ENCODE peak calls at places on chromosomes 12 and 14, in five cellular contexts. Y is lower leg skin; L is IMR-90; W is CD8-positive, alpha-beta T cell; E is GM13976. F is an unnamed sample.

GRCh38 chr12:84738481-84738972 is 174.1 kb downstream of the SLC6A15 start:
- DNase-seq in L (peak), W (no peak), E (no peak), Y (no peak), F (no peak)

GRCh38 chr12:105083551-105084105 is 630 bp downstream of the ALDH1L2 start:
- DNase-seq in Y (peak), E (peak), W (no peak), L (peak), F (no peak)

GRCh38 chr12:117151195-117152031 is 38.9 kb downstream of the FBXO21 start:
- DNase-seq in L (peak), Y (peak), W (no peak), E (no peak), F (peak)

GRCh38 chr14:21069388-21070082 is 569 bp upstream of the ARHGEF40 start:
- DNase-seq in W (no peak), E (peak), Y (peak), L (peak), F (no peak)

GRCh38 chr12:45909041-45909713 is 81.2 kb downstream of the SCAF11 start:
- DNase-seq in L (peak), W (no peak), E (no peak), Y (no peak), F (no peak)

GRCh38 chr12:133081408-133081806 is 684 bp downstream of the ZNF140 start:
- DNase-seq in Y (no peak), E (no peak), W (no peak), L (no peak), F (no peak)

GRCh38 chr12:75705749-75706719 is 194.6 kb upstream of the KRR1 start:
- DNase-seq in W (no peak), E (no peak), Y (no peak), L (peak), F (no peak)

GRCh38 chr12:71848212-71848611 is 8.7 kb downstream of the TBC1D15 start:
- DNase-seq in E (no peak), Y (no peak), L (no peak), W (no peak), F (no peak)

GRCh38 chr12:57759360-57759980 is 4.6 kb downstream of the MARCHF9 start:
- DNase-seq in Y (no peak), W (no peak), E (no peak), L (no peak), F (no peak)

GRCh38 chr12:15855646-15856045 is 26.5 kb upstream of the STRAP start:
- DNase-seq in E (no peak), W (no peak), L (peak), Y (no peak), F (no peak)

GRCh38 chr12:65818454-65819382 is 5.6 kb upstream of the HMGA2 start:
- DNase-seq in Y (no peak), E (no peak), W (no peak), L (peak), F (no peak)

GRCh38 chr12:16324772-16325171 is 22.7 kb upstream of the MGST1 start:
- DNase-seq in W (no peak), E (no peak), L (no peak), Y (no peak), F (no peak)

GRCh38 chr14:60647081-60647836 is 2.0 kb downstream of the SIX1 start:
- DNase-seq in E (no peak), Y (peak), W (no peak), L (peak), F (no peak)

GRCh38 chr12:14308516-14308915 is 57.0 kb upstream of the ATF7IP start:
- DNase-seq in L (no peak), W (no peak), E (no peak), Y (no peak), F (no peak)

GRCh38 chr14:56216631-56217379 is 98.6 kb downstream of the PELI2 start:
- DNase-seq in W (no peak), L (peak), E (no peak), Y (peak), F (no peak)

GRCh38 chr14:104970231-104971068 is 7.7 kb downstream of the AHNAK2 start:
- DNase-seq in Y (peak), W (no peak), L (peak), E (no peak), F (no peak)

GRCh38 chr14:58298477-58298879 is at the start of gene ARID4A:
- DNase-seq in E (no peak), W (peak), L (no peak), Y (peak), F (no peak)

GRCh38 chr12:112347521-112347920 is 34.7 kb downstream of the HECTD4 start:
- DNase-seq in L (peak), Y (no peak), W (no peak), E (peak), F (no peak)

GRCh38 chr12:111010916-111011657 is 90.7 kb upstream of the MYL2 start:
- DNase-seq in Y (no peak), L (no peak), W (no peak), E (no peak), F (no peak)

GRCh38 chr12:116604883-116605641 is 45.9 kb downstream of the MAP1LC3B2 start:
- DNase-seq in L (no peak), W (no peak), Y (peak), E (no peak), F (no peak)

GRCh38 chr12:92608418-92609091 is 94.2 kb upstream of the PLEKHG7 start:
- DNase-seq in W (no peak), E (no peak), L (peak), Y (no peak), F (no peak)
- TF ChIP-seq CTCF in W (no peak), E (peak), L (peak), Y (no peak), F (peak)

GRCh38 chr14:24275524-24276139 is 4.2 kb upstream of the RABGGTA start:
- DNase-seq in W (no peak), L (no peak), Y (no peak), E (no peak), F (no peak)

GRCh38 chr14:24282736-24283135 is 11.3 kb upstream of the RABGGTA start:
- DNase-seq in W (no peak), Y (no peak), L (no peak), E (no peak), F (no peak)

GRCh38 chr14:24277606-24278321 is 6.4 kb upstream of the RABGGTA start:
- DNase-seq in Y (peak), L (no peak), W (no peak), E (no peak), F (no peak)

GRCh38 chr14:24280797-24281460 is 9.5 kb upstream of the RABGGTA start:
- DNase-seq in E (no peak), L (no peak), Y (no peak), W (no peak), F (no peak)

DNA sequence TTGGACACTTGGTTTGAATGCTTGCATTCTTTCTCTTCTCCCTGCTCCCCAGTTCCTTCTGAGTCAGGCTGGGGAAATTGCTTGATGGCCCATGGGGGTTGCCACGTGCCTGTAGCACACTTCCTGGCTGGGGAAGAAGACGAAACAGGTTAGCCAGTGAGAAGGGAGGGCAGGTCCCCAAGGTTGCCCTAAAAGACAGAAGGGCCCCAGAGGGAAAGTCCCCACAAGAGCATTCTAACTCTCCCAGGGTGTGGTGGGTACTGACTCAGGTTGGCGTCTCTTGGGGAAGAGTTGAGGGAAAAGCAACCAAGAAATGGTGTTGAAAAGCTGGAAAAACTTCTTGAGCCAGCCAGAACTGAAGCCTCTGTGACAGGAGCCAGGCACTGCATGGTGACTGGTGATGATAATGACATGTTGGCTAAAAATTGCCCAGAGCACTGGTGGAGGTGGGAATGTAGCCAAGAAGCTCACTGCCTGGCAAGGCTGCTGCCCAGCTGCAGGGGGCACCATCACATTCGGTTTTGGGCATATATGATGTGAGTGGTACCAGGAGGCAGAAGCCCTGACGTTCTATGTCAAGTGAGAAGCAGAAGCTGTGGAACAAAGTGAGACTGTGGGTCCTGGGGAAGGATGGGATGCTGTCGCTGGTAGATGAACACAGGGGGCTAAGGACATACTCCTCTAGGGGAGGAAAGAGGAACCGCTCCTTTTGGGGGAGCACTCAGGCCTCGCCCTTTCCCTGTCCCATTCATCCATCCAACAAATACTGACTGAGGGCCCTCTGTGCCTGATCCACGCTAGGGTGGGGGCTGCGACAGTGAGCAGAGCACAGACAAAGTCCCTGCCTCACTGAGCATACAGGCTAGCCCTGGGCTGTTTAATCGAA is 8.1 kb upstream of the RABGGTA start:
- DNase-seq in L (no peak), Y (no peak), E (no peak), W (no peak), F (no peak)
- TF ChIP-seq CTCF in L (peak), Y (no peak), E (peak), W (peak), F (no peak)

GRCh38 chr14:106044949-106045596 is 518.7 kb downstream of the TMEM121 start:
- DNase-seq in W (peak), E (peak), L (no peak), Y (no peak), F (no peak)
- TF ChIP-seq CTCF in W (peak), E (peak), L (peak), Y (no peak), F (peak)

GRCh38 chr14:86035882-86036281 is 505.9 kb downstream of the FLRT2 start:
- DNase-seq in L (no peak), W (no peak), Y (no peak), E (peak), F (no peak)
- TF ChIP-seq CTCF in L (peak), W (no peak), Y (no peak), E (peak), F (peak)

GRCh38 chr14:68084256-68084655 is 264.7 kb downstream of the RAD51B start:
- DNase-seq in W (no peak), L (peak), E (no peak), Y (no peak), F (no peak)
- TF ChIP-seq CTCF in W (no peak), L (peak), E (no peak), Y (no peak), F (no peak)

GRCh38 chr12:56299308-56299852 is 750 bp downstream of the CS start:
- DNase-seq in L (peak), W (no peak), Y (no peak), E (no peak), F (no peak)
- TF ChIP-seq CTCF in L (no peak), W (no peak), Y (no peak), E (no peak), F (no peak)

DNA sequence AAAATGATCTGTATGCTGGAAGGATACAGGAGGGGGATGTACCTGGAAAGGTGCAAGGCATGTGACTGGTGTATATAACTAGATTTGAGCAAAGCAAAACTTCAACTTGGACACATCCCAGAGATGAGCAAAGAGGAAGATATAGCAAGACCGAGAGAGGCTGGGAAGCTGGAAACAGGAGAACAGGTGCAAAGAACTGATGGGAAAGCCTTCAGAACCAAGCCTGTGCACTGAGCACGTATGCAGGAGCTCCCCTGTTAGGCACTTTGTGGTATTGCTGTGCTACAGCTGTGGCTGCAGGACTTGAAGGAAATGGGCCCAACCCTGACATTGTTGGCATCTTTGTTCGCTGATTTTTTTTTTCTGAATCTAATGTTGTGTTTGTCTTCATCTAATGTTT is 120.7 kb upstream of the PWP1 start:
- DNase-seq in Y (peak), W (no peak), E (no peak), L (peak), F (no peak)
- TF ChIP-seq CTCF in Y (no peak), W (peak), E (peak), L (no peak), F (peak)